ENCODE peak calls at places on chromosomes 2 and 18, in eight cellular contexts. S is stomach, I is ovary, Q is tibial nerve, A is SK-N-SH, C is GM12878, W is sigmoid colon, P is A549. V is an unnamed sample.

GRCh38 chr2:215811409-215812355 is 201.7 kb downstream of the MREG start:
- DNase-seq in S (no peak), I (no peak), Q (no peak), A (no peak), C (peak), W (no peak), P (no peak), V (no peak)

GRCh38 chr2:231926180-231926741 is at the start of gene NPPC:
- DNase-seq in S (peak), I (peak), Q (no peak), A (peak), C (no peak), W (peak), P (peak), V (no peak)

GRCh38 chr2:116499389-116499788 is 1315.1 kb upstream of the DDX18 start:
- DNase-seq in S (no peak), I (no peak), Q (no peak), A (no peak), C (no peak), W (no peak), P (no peak), V (no peak)

GRCh38 chr2:8697190-8697589 is 15.3 kb downstream of the ID2 start:
- DNase-seq in S (no peak), I (no peak), Q (no peak), A (no peak), C (no peak), W (no peak), P (no peak), V (no peak)

GRCh38 chr18:5556317-5556974 is 12.6 kb upstream of the EPB41L3 start:
- DNase-seq in S (no peak), I (no peak), Q (peak), A (no peak), C (no peak), W (no peak), P (no peak), V (no peak)

GRCh38 chr2:63649829-63650228 is 61.1 kb downstream of the MDH1 start:
- DNase-seq in S (no peak), I (no peak), Q (peak), A (no peak), C (no peak), W (no peak), P (no peak), V (no peak)

GRCh38 chr2:159904565-159905281 is 106.7 kb upstream of the CD302 start:
- DNase-seq in S (peak), I (peak), Q (peak), A (no peak), C (no peak), W (no peak), P (peak), V (peak)

GRCh38 chr18:2905802-2906521 is 59.2 kb downstream of the EMILIN2 start:
- DNase-seq in S (peak), I (peak), Q (peak), A (peak), C (no peak), W (peak), P (peak), V (peak)

GRCh38 chr2:239433777-239434396 is 33.1 kb upstream of the HDAC4 start:
- DNase-seq in S (no peak), I (no peak), Q (no peak), A (no peak), C (no peak), W (no peak), P (peak), V (no peak)

GRCh38 chr18:14577971-14578370 is 34.6 kb upstream of the POTEC start:
- DNase-seq in S (no peak), I (no peak), Q (no peak), A (no peak), C (no peak), W (no peak), P (no peak), V (no peak)

GRCh38 chr18:13381907-13382682 is 163.5 kb downstream of the LDLRAD4 start:
- DNase-seq in S (peak), I (peak), Q (peak), A (peak), C (no peak), W (peak), P (peak), V (peak)

GRCh38 chr2:122191331-122191730 is 435.9 kb downstream of the TSN start:
- DNase-seq in S (no peak), I (no peak), Q (no peak), A (peak), C (no peak), W (no peak), P (peak), V (no peak)

GRCh38 chr2:176491172-176491904 is 222.1 kb downstream of the MTX2 start:
- DNase-seq in S (peak), I (peak), Q (peak), A (peak), C (peak), W (peak), P (no peak), V (no peak)

GRCh38 chr2:33023732-33024301 is 77.1 kb downstream of the LTBP1 start:
- DNase-seq in S (no peak), I (no peak), Q (no peak), A (no peak), C (no peak), W (no peak), P (no peak), V (no peak)

GRCh38 chr2:20156826-20157605 is 67.9 kb downstream of the SDC1 start:
- DNase-seq in S (no peak), I (no peak), Q (no peak), A (no peak), C (peak), W (no peak), P (no peak), V (peak)

GRCh38 chr2:43267393-43267792 is 41.0 kb upstream of the ZFP36L2 start:
- DNase-seq in S (no peak), I (no peak), Q (no peak), A (peak), C (no peak), W (no peak), P (no peak), V (no peak)
- TF ChIP-seq EP300 in S (no peak), I (no peak), Q (no peak), A (peak), C (no peak), W (no peak), P (no peak), V (no peak)

DNA sequence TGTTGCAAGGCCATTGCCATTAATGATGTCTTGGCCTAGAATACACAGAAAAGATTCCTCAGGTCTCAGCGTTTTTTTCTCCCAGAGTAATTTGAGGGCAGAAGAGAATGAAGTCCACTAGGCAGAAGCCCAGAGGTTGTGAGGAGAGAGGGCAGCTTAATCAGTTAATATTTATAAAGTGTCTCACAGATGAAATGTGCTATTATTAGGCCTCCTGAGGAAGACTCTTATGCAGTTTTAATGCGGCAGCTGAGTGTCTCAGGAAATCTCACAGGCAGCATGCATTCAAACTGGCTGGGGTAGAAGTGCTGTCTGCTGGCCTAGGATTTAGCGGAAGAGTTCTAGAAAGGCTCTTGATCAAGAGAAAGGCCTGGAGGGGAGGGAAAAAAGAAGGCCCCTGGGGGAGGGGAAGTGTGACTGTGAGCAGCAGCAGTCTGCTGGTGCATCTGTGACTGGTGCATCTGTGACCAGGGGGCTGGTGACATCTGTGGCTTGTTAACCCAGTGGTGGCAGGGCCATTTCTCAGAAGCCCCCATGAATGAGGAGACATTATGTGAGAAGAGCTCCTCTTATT is 133.1 kb downstream of the FSHR start:
- DNase-seq in S (no peak), I (no peak), Q (no peak), A (peak), C (no peak), W (no peak), P (no peak), V (no peak)
- TF ChIP-seq EP300 in S (no peak), I (no peak), Q (no peak), A (no peak), C (no peak), W (no peak), P (no peak), V (no peak)

GRCh38 chr2:106065268-106065982 is 128.7 kb downstream of the UXS1 start:
- DNase-seq in S (no peak), I (peak), Q (no peak), A (peak), C (no peak), W (no peak), P (no peak), V (no peak)

GRCh38 chr2:106068415-106068814 is 125.7 kb downstream of the UXS1 start:
- DNase-seq in S (no peak), I (no peak), Q (no peak), A (no peak), C (no peak), W (no peak), P (no peak), V (no peak)

GRCh38 chr2:106062627-106063026 is 131.5 kb downstream of the UXS1 start:
- DNase-seq in S (no peak), I (no peak), Q (peak), A (no peak), C (no peak), W (no peak), P (no peak), V (no peak)

GRCh38 chr2:106070181-106070580 is 123.9 kb downstream of the UXS1 start:
- DNase-seq in S (no peak), I (no peak), Q (no peak), A (no peak), C (no peak), W (no peak), P (no peak), V (no peak)

DNA sequence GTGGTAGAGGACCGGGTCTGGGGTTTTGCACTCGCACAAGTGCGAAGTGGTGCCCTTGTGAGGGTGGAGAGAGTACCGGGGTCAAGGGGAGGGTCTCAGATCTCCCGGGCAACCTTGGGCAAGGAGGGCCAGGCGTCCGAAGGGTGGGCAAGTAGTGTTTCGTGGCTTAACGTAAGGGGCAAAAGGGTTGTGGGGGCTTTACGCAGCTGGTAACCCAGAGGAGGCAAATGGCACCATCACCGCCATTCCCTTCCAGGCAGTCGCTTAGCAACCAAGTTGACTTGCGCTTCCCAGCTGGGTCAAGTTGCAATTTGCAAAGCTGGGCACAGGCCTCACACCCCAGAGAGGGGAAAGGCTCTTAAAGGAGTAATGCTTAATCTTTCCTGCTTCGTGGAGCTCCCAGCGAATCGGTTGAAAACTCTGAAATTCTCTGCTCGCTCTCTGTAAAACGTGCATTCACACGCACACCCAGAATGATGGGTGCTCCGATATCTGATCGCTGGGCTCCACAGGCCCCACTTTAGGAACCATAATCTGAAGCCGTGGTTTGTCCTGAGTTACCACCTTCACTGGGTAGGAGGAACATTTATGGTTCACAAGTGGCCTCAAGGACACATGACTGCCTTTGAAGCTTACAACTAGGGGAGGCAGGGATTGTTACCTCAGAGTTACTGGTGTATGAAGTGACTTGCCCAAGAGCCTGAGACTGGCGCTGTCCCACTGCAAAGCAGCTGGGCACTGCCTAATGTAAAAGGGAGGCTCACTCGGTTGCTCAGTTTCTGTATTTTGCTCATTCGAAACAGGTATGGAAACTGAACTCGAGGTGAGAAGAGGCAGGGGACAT is 127.9 kb downstream of the UXS1 start:
- DNase-seq in S (no peak), I (no peak), Q (no peak), A (peak), C (no peak), W (no peak), P (no peak), V (no peak)
- TF ChIP-seq EP300 in S (no peak), I (no peak), Q (no peak), A (no peak), C (no peak), W (no peak), P (no peak), V (no peak)

GRCh38 chr18:34789768-34790344 is 79.8 kb downstream of the DTNA start:
- DNase-seq in S (no peak), I (no peak), Q (no peak), A (no peak), C (no peak), W (no peak), P (no peak), V (no peak)
- TF ChIP-seq EP300 in S (no peak), I (no peak), Q (no peak), A (no peak), C (no peak), W (no peak), P (no peak), V (no peak)

GRCh38 chr2:203340791-203341487 is 12.7 kb downstream of the ABI2 start:
- DNase-seq in S (no peak), I (no peak), Q (no peak), A (no peak), C (no peak), W (no peak), P (peak), V (no peak)
- TF ChIP-seq EP300 in S (no peak), I (no peak), Q (no peak), A (no peak), C (no peak), W (no peak), P (no peak), V (no peak)

V was measured in transverse colon.